ENCODE peak calls at places on chromosomes 13 and 19, in eight cellular contexts. E, X, H, L, R, I, N and U are unnamed samples.
A peak's percentile ranks its signal among the peaks of the same experiment; 100 is the strongest.

GRCh38 chr19:41225238-41226052 is 6.4 kb downstream of the AXL start:
- DNase-seq in L (no peak), H (peak; percentile 100), X (peak; percentile 100), N (peak; percentile 99), E (no peak), I (peak; percentile 63), R (peak; percentile 48), U (peak; percentile 98)

GRCh38 chr13:111210488-111210887 is 95.4 kb downstream of the ARHGEF7 start:
- DNase-seq in N (peak; percentile 77), L (peak; percentile 86), R (peak; percentile 48), X (peak; percentile 91), E (no peak), H (no peak), I (no peak), U (peak; percentile 91)

GRCh38 chr13:113763254-113763653 is 4.2 kb downstream of the TMEM255B start:
- DNase-seq in X (no peak), E (peak; percentile 51), I (no peak), R (no peak), H (no peak), N (no peak), L (no peak), U (no peak)

GRCh38 chr19:50476224-50476942 is at the start of the genes EMC10 and GARIN5A:
- DNase-seq in R (peak; percentile 90), I (peak; percentile 97), N (peak; percentile 90), L (peak; percentile 95), E (peak; percentile 96), X (peak; percentile 94), H (peak; percentile 99), U (peak; percentile 94)

GRCh38 chr13:108957369-108958012 is 328.1 kb downstream of the MYO16 start:
- DNase-seq in N (peak; percentile 89), L (no peak), H (peak; percentile 48), R (no peak), I (no peak), E (no peak), X (peak; percentile 85), U (peak; percentile 88)

GRCh38 chr13:111429064-111429558 is 108.7 kb downstream of the TEX29 start:
- DNase-seq in E (no peak), R (no peak), H (peak; percentile 29), X (peak; percentile 18), L (peak; percentile 52), N (peak; percentile 4), I (peak; percentile 72), U (peak; percentile 1)

GRCh38 chr13:106619688-106620555 is 52.0 kb upstream of the ARGLU1 start:
- DNase-seq in E (no peak), L (no peak), I (peak; percentile 24), X (peak; percentile 69), N (peak; percentile 72), H (peak; percentile 51), R (no peak), U (peak; percentile 70)

GRCh38 chr19:2433854-2434253 is 6.5 kb upstream of the TIMM13 start:
- DNase-seq in H (no peak), I (no peak), L (no peak), N (no peak), R (no peak), E (no peak), X (no peak), U (no peak)

GRCh38 chr13:23868521-23868920 is 20.7 kb downstream of the MIPEP start:
- DNase-seq in L (no peak), N (peak; percentile 54), E (no peak), I (no peak), X (peak; percentile 95), H (peak; percentile 66), R (no peak), U (peak; percentile 66)

GRCh38 chr13:25574437-25575426 is 203.0 kb downstream of the ATP8A2 start:
- DNase-seq in X (peak; percentile 78), L (no peak), N (peak; percentile 88), H (peak; percentile 74), E (no peak), R (peak; percentile 56), I (peak; percentile 87), U (peak; percentile 89)

GRCh38 chr19:41810301-41810700 is 13.9 kb downstream of the CEACAM3 start:
- DNase-seq in H (no peak), L (no peak), R (no peak), E (peak; percentile 76), N (no peak), I (no peak), X (no peak), U (no peak)

GRCh38 chr19:50384685-50385535 is 763 bp downstream of the POLD1 start:
- DNase-seq in L (no peak), X (peak; percentile 16), H (no peak), I (no peak), R (no peak), E (no peak), N (no peak), U (no peak)

GRCh38 chr13:90402613-90403012 is 944.9 kb upstream of the MIR17HG start:
- DNase-seq in X (no peak), H (no peak), R (no peak), I (no peak), L (no peak), N (peak; percentile 23), E (no peak), U (no peak)

GRCh38 chr13:75907044-75907443 is 270.9 kb downstream of the LMO7 start:
- DNase-seq in E (no peak), X (no peak), N (no peak), R (no peak), H (no peak), L (no peak), I (no peak), U (no peak)

DNA sequence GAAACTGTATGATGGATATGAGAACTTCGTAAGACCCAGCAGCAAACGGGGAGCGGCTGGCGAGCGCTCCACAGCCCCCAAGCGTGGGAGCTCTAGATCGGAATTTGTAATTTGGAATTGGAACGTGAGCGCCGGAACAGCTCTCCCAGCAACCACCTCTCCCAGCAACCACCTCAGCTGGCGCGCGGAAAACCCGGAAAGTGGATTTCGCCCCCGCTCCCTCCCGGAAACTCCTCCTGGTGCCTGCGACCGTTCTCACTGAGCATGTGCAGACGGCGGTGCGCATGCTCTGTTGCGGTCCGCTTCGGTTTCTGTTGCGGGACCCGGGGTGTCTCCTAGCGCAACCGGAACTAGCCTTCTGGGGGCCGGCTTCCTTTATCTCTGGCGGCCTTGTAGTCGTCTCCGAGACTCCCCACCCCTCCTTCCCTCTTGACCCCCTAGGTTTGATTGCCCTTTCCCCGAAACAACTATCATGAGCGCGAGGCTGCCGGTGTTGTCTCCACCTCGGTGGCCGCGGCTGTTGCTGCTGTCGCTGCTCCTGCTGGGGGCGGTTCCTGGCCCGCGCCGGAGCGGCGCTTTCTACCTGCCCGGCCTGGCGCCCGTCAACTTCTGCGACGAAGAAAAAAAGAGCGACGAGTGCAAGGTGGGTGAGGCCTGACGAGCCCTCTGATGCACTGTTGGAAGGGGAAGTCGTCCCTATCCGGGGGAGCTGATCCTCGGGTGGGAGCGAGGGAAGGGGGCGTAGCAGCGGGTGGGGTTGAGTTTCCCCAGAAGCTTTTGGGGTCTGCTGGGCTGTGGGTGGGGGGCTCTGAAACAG is at the start of gene TM9SF2:
- DNase-seq in I (peak; percentile 100), L (peak; percentile 97), X (peak; percentile 97), H (peak; percentile 95), E (peak; percentile 98), N (peak; percentile 98), R (peak; percentile 99), U (peak; percentile 97)
- TF ChIP-seq CTCF in I (no peak), L (no peak), X (no peak), H (no peak), E (no peak), N (no peak), R (no peak), U (no peak)

DNA sequence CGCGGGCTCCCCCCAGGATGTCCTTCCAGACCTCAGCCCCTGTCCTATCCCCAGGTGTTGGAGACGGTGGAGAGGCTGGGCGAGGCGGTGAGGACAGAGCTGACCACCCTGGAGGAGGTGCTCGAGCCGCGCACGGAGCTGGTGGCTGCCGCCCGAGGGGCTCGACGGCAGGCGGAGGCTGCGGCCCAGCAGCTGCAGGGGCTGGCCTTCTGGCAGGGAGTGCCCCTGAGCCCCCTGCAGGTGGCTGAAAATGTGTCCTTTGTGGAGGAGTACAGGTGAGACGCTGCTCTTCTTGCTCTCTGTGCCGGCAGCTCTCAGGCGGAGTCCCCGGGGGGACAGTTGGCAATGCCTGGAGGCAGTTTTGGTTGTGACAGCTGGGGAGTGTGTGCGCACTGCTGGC is 6.9 kb downstream of the TTYH1 start:
- DNase-seq in X (no peak), I (peak; percentile 71), N (no peak), R (no peak), E (no peak), L (no peak), H (no peak), U (no peak)
- TF ChIP-seq CTCF in X (no peak), I (no peak), N (no peak), R (no peak), E (no peak), L (no peak), H (no peak), U (no peak)

GRCh38 chr19:1365306-1365963 is 18.3 kb upstream of the NDUFS7 start:
- DNase-seq in I (no peak), H (no peak), R (no peak), X (no peak), N (no peak), L (no peak), E (no peak), U (no peak)

GRCh38 chr19:1362385-1363257 is 21.1 kb upstream of the NDUFS7 start:
- DNase-seq in N (no peak), I (no peak), E (no peak), L (no peak), R (no peak), H (no peak), X (no peak), U (no peak)

GRCh38 chr19:1365964-1366695 is 17.6 kb upstream of the NDUFS7 start:
- DNase-seq in N (no peak), R (no peak), X (no peak), H (no peak), L (no peak), I (no peak), E (no peak), U (no peak)

GRCh38 chr19:1363599-1363998 is 20.1 kb upstream of the NDUFS7 start:
- DNase-seq in E (no peak), H (no peak), L (no peak), I (no peak), R (no peak), X (no peak), N (no peak), U (no peak)

GRCh38 chr19:1364070-1364719 is 19.5 kb upstream of the NDUFS7 start:
- DNase-seq in R (no peak), X (peak; percentile 20), H (no peak), N (peak; percentile 24), I (no peak), L (no peak), E (no peak), U (peak; percentile 23)
- TF ChIP-seq CTCF in R (no peak), X (peak; percentile 22), H (no peak), N (peak; percentile 47), I (no peak), L (no peak), E (no peak), U (peak; percentile 38)

DNA sequence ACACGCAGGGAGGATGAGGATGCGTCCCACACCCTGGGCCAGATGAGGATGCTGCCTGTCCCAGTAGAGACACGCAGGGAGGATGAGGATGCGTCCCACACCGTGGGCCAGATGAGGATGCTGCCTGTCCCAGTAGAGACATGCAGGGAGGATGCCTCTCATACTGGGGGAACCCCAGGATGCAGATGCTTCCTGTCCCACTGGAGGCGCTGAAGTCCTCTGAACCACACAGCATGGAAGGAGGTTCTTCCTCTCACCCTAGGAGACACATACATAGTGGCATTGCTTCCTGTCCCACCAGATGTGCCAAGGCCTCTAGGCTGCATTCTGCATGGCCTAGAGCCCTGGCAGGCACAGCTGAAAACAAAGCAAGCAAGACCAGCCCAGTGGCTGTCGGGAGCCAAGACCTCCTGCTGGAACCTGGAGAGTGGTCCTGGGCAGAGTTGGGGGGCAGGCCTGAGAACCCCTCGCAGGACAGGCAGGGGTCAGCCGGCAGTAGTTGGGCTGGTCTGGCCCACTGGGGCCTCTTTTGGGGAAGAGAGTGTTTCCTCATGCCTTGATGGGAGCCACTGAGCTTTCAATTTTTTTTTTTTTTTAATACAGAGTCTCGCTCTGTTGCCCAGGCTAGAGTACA is 4.3 kb downstream of the HPN start:
- DNase-seq in I (peak; percentile 63), R (no peak), E (no peak), X (peak; percentile 28), L (peak; percentile 34), N (no peak), H (peak; percentile 81), U (no peak)
- TF ChIP-seq CTCF in I (peak; percentile 12), R (peak; percentile 30), E (peak; percentile 22), X (peak; percentile 37), L (no peak), N (peak; percentile 22), H (peak; percentile 42), U (peak; percentile 48)